ENCODE peak calls at places on chromosomes 7 and 10, in six cellular contexts. K is midbrain; A is NCI-H2171; M is Right ventricle myocardium inferior; O is stimulated activated CD4-positive, alpha-beta T cell treated with anti-CD3 and anti-CD28 coated beads, Interleukin-1b, Interleukin-23, amount 100 ng/mL, for 1 hour; H is psoas muscle. D is an unnamed sample.

GRCh38 chr7:69871886-69872592 is 273.8 kb downstream of the AUTS2 start:
- DNase-seq in O (no peak), K (no peak), A (no peak), M (no peak), H (no peak), D (no peak)

GRCh38 chr7:90309872-90310271 is 11.2 kb downstream of the FAM237B start:
- DNase-seq in M (no peak), A (no peak), H (no peak), K (no peak), O (no peak), D (no peak)

GRCh38 chr7:108045669-108046068 is 42.7 kb upstream of the LAMB1 start:
- DNase-seq in K (no peak), A (no peak), O (no peak), M (no peak), H (no peak), D (no peak)

GRCh38 chr7:55365680-55366460 is 733 bp downstream of the LANCL2 start:
- DNase-seq in A (peak; percentile 90), K (peak; percentile 94), H (peak; percentile 97), M (peak; percentile 98), O (peak; percentile 82), D (peak; percentile 96)

GRCh38 chr7:128104109-128104742 is 73.0 kb upstream of the LRRC4 start:
- DNase-seq in O (no peak), H (peak; percentile 33), K (no peak), M (no peak), A (no peak), D (peak; percentile 47)

GRCh38 chr10:121325490-121326231 is 272.6 kb downstream of the FGFR2 start:
- DNase-seq in O (no peak), K (no peak), M (no peak), A (no peak), H (no peak), D (no peak)

GRCh38 chr10:110701618-110701971 is 57.5 kb downstream of the RBM20 start:
- DNase-seq in O (no peak), K (no peak), H (no peak), A (no peak), M (no peak), D (no peak)

GRCh38 chr7:149494738-149495368 is 2.8 kb downstream of the ZNF746 start:
- DNase-seq in A (no peak), M (no peak), H (no peak), K (no peak), O (no peak), D (no peak)

GRCh38 chr7:123717689-123718088 is 31.1 kb downstream of the WASL start:
- DNase-seq in H (no peak), M (no peak), K (no peak), O (no peak), A (no peak), D (no peak)

GRCh38 chr7:26440253-26440992 is 148.8 kb downstream of the SNX10 start:
- DNase-seq in M (no peak), O (no peak), A (no peak), H (no peak), K (no peak), D (no peak)

GRCh38 chr10:77321868-77322267 is 315.7 kb downstream of the KCNMA1 start:
- DNase-seq in H (no peak), O (no peak), A (no peak), M (no peak), K (no peak), D (no peak)

GRCh38 chr7:81514546-81514945 is 255.3 kb downstream of the HGF start:
- DNase-seq in K (no peak), H (no peak), M (no peak), A (no peak), O (no peak), D (no peak)

GRCh38 chr7:111424768-111425167 is 137.5 kb downstream of the IMMP2L start:
- DNase-seq in H (no peak), K (no peak), O (no peak), A (no peak), M (no peak), D (no peak)

GRCh38 chr10:103594326-103594725 is 100.8 kb downstream of the NEURL1 start:
- DNase-seq in A (no peak), K (no peak), O (no peak), M (no peak), H (no peak), D (no peak)

GRCh38 chr7:130294314-130294713 is 1.4 kb downstream of the CPA4 start:
- DNase-seq in K (no peak), A (peak; percentile 9), O (no peak), H (no peak), M (no peak), D (no peak)

GRCh38 chr10:78588194-78588811 is 480.5 kb upstream of the ZMIZ1 start:
- DNase-seq in M (peak; percentile 74), A (no peak), O (no peak), H (no peak), K (no peak), D (no peak)

GRCh38 chr7:155009570-155010157 is 6.7 kb upstream of the PAXIP1 start:
- DNase-seq in M (no peak), H (no peak), O (no peak), A (no peak), K (no peak), D (no peak)

GRCh38 chr7:47284691-47285246 is 297.1 kb downstream of the TNS3 start:
- DNase-seq in K (no peak), M (no peak), A (peak; percentile 14), O (no peak), H (no peak), D (no peak)

GRCh38 chr7:99041526-99041925 is 102.4 kb downstream of the SMURF1 start:
- DNase-seq in H (no peak), A (no peak), O (no peak), K (no peak), M (no peak), D (no peak)

GRCh38 chr10:14555806-14556205 is 218.9 kb downstream of the FAM107B start:
- DNase-seq in H (no peak), M (no peak), K (no peak), A (no peak), O (no peak), D (no peak)

GRCh38 chr7:92880212-92881090 is 44.1 kb upstream of the CDK6 start:
- DNase-seq in M (no peak), H (no peak), O (no peak), A (no peak), K (peak; percentile 1), D (no peak)

GRCh38 chr10:127441350-127442219 is 107.5 kb upstream of the NPS start:
- DNase-seq in H (no peak), O (no peak), M (no peak), A (no peak), K (no peak), D (no peak)

GRCh38 chr10:43576580-43576979 is 2.2 kb upstream of the ZNF239 start:
- DNase-seq in O (no peak), K (no peak), M (no peak), H (no peak), A (no peak), D (no peak)

GRCh38 chr10:29295813-29296212 is 6.9 kb downstream of the LYZL1 start:
- DNase-seq in O (no peak), K (no peak), H (no peak), A (no peak), M (no peak), D (no peak)

GRCh38 chr10:112631501-112632410 is 184.7 kb downstream of the VTI1A start:
- DNase-seq in O (no peak), K (no peak), A (no peak), M (no peak), H (no peak), D (no peak)

GRCh38 chr7:17371656-17372524 is 73.4 kb downstream of the AHR start:
- DNase-seq in H (no peak), M (no peak), A (no peak), O (no peak), K (no peak), D (no peak)

GRCh38 chr10:110547139-110547761 is 20.2 kb upstream of the SMC3 start:
- DNase-seq in K (peak; percentile 74), A (peak; percentile 46), H (no peak), O (no peak), M (no peak), D (no peak)

GRCh38 chr10:126059101-126059826 is 162.9 kb downstream of the FANK1 start:
- DNase-seq in O (no peak), H (no peak), M (no peak), A (no peak), K (no peak), D (no peak)

GRCh38 chr10:96395931-96396877 is 37.4 kb upstream of the OPALIN start:
- DNase-seq in O (peak; percentile 24), K (peak; percentile 85), M (no peak), H (peak; percentile 56), A (peak; percentile 22), D (peak; percentile 67)

GRCh38 chr10:52746169-52746568 is 26.4 kb downstream of the MBL2 start:
- DNase-seq in O (no peak), H (no peak), M (no peak), K (no peak), A (no peak), D (no peak)

GRCh38 chr10:71725998-71726672 is 6.6 kb upstream of the C10orf105 start:
- DNase-seq in H (no peak), A (no peak), O (no peak), K (no peak), M (no peak), D (no peak)

GRCh38 chr7:75642810-75643486 is 95.8 kb downstream of the HIP1 start:
- DNase-seq in A (peak; percentile 21), M (no peak), H (peak; percentile 28), O (peak; percentile 29), K (peak; percentile 25), D (peak; percentile 66)

GRCh38 chr10:122462533-122463465 is 1.4 kb downstream of the HTRA1 start:
- DNase-seq in K (no peak), M (peak; percentile 78), O (no peak), H (peak; percentile 77), A (no peak), D (no peak)

GRCh38 chr7:47582748-47583740 is 1.1 kb upstream of the TNS3 start:
- DNase-seq in O (no peak), M (no peak), K (no peak), A (no peak), H (peak; percentile 39), D (no peak)

D was measured in lower lobe of right lung.